ENCODE peak calls at places on chromosomes 3 and 15, in nine cellular contexts. I is B cell; B is naive thymus-derived CD8-positive, alpha-beta T cell; R is GM12865; F is ecto neural progenitor cell; S is spleen; G is stimulated activated CD4-positive, alpha-beta T cell treated with anti-CD3 and anti-CD28 coated beads, TNF-alpha, amount 100 ng/mL, for 24 hours; E is MM.1S; M is iPS-NIHi11. Z is an unnamed sample.

GRCh38 chr3:79032686-79033318 is 735.0 kb downstream of the ROBO1 start:
- DNase-seq in I (peak), B (no peak), R (peak), F (no peak), S (no peak), G (no peak), E (peak), M (peak), Z (no peak)

GRCh38 chr15:31200735-31201151 is 99.2 kb upstream of the TRPM1 start:
- DNase-seq in I (peak), B (peak), R (peak), F (peak), S (peak), G (peak), E (peak), M (peak), Z (peak)

GRCh38 chr15:72380743-72381142 is 4.9 kb upstream of the HEXA start:
- DNase-seq in I (no peak), B (no peak), R (no peak), F (no peak), S (no peak), G (no peak), E (no peak), M (no peak), Z (no peak)

GRCh38 chr15:81281176-81281735 is 42.7 kb downstream of the STARD5 start:
- DNase-seq in I (no peak), B (no peak), R (no peak), F (no peak), S (no peak), G (no peak), E (no peak), M (no peak), Z (no peak)

GRCh38 chr15:89335289-89336041 is 841 bp upstream of the POLG start:
- DNase-seq in I (peak), B (no peak), R (no peak), F (no peak), S (no peak), G (no peak), E (no peak), M (no peak), Z (peak)

GRCh38 chr3:40173291-40173710 is 136.2 kb upstream of the EIF1B start:
- DNase-seq in I (no peak), B (no peak), R (no peak), F (peak), S (no peak), G (no peak), E (no peak), M (no peak), Z (peak)

GRCh38 chr15:100114100-100114499 is 227.7 kb downstream of the ADAMTS17 start:
- DNase-seq in I (no peak), B (no peak), R (no peak), F (no peak), S (peak), G (no peak), E (no peak), M (no peak), Z (peak)

GRCh38 chr3:169998668-169999131 is 32.1 kb downstream of the SEC62 start:
- DNase-seq in I (no peak), B (no peak), R (peak), F (no peak), S (no peak), G (no peak), E (peak), M (no peak), Z (no peak)

GRCh38 chr15:51229907-51230328 is 108.5 kb downstream of the CYP19A1 start:
- DNase-seq in I (no peak), B (no peak), R (peak), F (no peak), S (no peak), G (no peak), E (peak), M (peak), Z (peak)

Z was measured in lung microvascular endothelial cell.